ENCODE peak calls at places on chromosomes 16 and 17, in five cellular contexts. V, G, B, N and E are unnamed samples. For H3K9me3, the result is how much of the 10 kb centered on the place peaks cover.

GRCh38 chr16:26051078-26051477 is 359.3 kb downstream of the HS3ST4 start:
- DNase-seq in V (no peak), B (no peak), N (no peak), G (no peak), E (no peak)

GRCh38 chr16:47374629-47375028 is 86.2 kb downstream of the ITFG1 start:
- DNase-seq in B (no peak), V (no peak), G (no peak), N (no peak), E (no peak)

GRCh38 chr16:20884240-20884556 is 16.0 kb downstream of the DCUN1D3 start:
- DNase-seq in B (no peak), G (no peak), N (no peak), V (no peak), E (no peak)

GRCh38 chr16:58266336-58266735 is 28.5 kb downstream of the PRSS54 start:
- DNase-seq in G (no peak), V (no peak), B (no peak), N (no peak), E (no peak)

GRCh38 chr16:64453643-64454042 is 668.2 kb downstream of the CDH11 start:
- DNase-seq in V (no peak), B (no peak), G (no peak), N (no peak), E (no peak)

GRCh38 chr17:74447628-74448159 is 15.8 kb downstream of the GPRC5C start:
- DNase-seq in N (no peak), V (no peak), G (no peak), B (no peak), E (no peak)

GRCh38 chr17:78716814-78717393 is 65.2 kb downstream of the CYTH1 start:
- DNase-seq in G (no peak), B (peak), V (peak), N (no peak), E (peak)

GRCh38 chr16:28930652-28931051 is 1.1 kb upstream of the CD19 start:
- DNase-seq in V (peak), B (no peak), G (no peak), N (no peak), E (no peak)

GRCh38 chr16:1084971-1085370 is 11.1 kb downstream of the C1QTNF8 start:
- DNase-seq in N (no peak), V (no peak), G (no peak), B (no peak), E (no peak)

GRCh38 chr17:1641065-1641403 is 4.5 kb downstream of the SCARF1 start:
- DNase-seq in V (no peak), G (no peak), N (no peak), B (no peak), E (no peak)

GRCh38 chr16:19858006-19858653 is 26.5 kb downstream of the GPRC5B start:
- DNase-seq in V (no peak), G (no peak), N (no peak), B (no peak), E (no peak)

GRCh38 chr17:54348234-54348633 is 525.5 kb downstream of the KIF2B start:
- DNase-seq in B (no peak), V (no peak), N (no peak), G (no peak), E (no peak)

GRCh38 chr17:30236807-30237206 is 1.3 kb upstream of the SLC6A4 start:
- DNase-seq in G (peak), V (no peak), N (peak), B (peak), E (peak)

GRCh38 chr17:55005520-55005919 is 37.0 kb downstream of the STXBP4 start:
- DNase-seq in B (no peak), G (peak), N (no peak), V (peak), E (no peak)

GRCh38 chr16:53042235-53042645 is 10.5 kb downstream of the CHD9NB start:
- DNase-seq in B (no peak), V (no peak), G (no peak), N (no peak), E (no peak)

GRCh38 chr16:17555176-17555575 is 84.4 kb upstream of the XYLT1 start:
- DNase-seq in B (no peak), V (no peak), N (peak), G (no peak), E (no peak)

GRCh38 chr16:66485361-66485760 is 58.3 kb downstream of the BEAN1 start:
- DNase-seq in B (no peak), V (no peak), N (no peak), G (no peak), E (no peak)

GRCh38 chr16:64304376-64304775 is 817.5 kb downstream of the CDH11 start:
- DNase-seq in B (no peak), V (no peak), N (no peak), G (no peak), E (no peak)

GRCh38 chr16:9860876-9861275 is 321.4 kb downstream of the GRIN2A start:
- DNase-seq in V (no peak), G (no peak), N (no peak), B (no peak), E (no peak)

GRCh38 chr17:44077595-44077909 is 7.0 kb downstream of the G6PC3 start:
- DNase-seq in G (no peak), N (no peak), B (no peak), V (no peak), E (no peak)

GRCh38 chr17:560379-560935 is 154.2 kb downstream of the VPS53 start:
- DNase-seq in N (no peak), B (no peak), G (no peak), V (no peak), E (no peak)

GRCh38 chr16:1089439-1089821 is 6.6 kb downstream of the C1QTNF8 start:
- DNase-seq in N (no peak), G (no peak), V (no peak), B (no peak), E (peak)

DNA sequence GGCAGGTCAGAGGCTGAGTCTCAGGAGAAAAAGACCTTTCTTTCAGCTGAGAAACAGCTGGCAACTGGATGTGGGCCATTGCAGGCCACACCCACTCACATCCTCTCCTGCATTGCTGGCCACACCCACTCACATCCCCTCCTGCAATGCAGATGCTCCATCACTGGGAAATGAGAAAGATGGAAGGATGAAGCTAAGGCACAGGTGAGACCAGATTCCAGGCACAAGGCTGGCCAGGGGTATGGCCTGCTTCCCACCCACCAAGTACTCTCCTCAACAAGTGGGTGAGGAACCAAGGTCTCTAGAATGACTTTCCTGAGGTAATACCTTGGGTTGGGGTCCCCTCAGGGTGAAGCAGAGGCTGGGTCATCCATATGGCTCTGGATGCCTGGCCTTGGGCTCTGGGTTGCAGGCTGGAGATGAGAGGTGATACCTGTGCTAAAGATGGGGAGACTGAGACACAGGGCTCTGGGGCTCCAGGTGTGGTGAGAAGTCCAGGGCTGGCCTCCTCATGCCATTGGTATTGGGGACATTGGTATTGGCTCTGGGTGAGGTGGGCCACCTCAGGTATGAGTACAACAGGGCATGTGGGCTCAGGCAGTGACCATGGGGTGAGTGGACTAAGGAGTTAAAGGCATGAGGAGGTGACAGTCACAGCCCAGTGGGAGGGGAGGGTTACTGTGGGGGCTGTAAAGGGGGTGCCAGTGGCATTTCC is 1726.8 kb downstream of the TP53TG3F start:
- DNase-seq in B (no peak), G (no peak), V (no peak), N (no peak), E (no peak)
- H3K9me3 ChIP-seq in B (under half), G (under half), V (under half), N (under half), E (under half)

GRCh38 chr17:17840751-17841591 is 4.2 kb upstream of the SREBF1 start:
- DNase-seq in N (peak), B (no peak), G (no peak), V (peak), E (no peak)
- H3K4me3 ChIP-seq in N (peak), B (peak), G (no peak), V (peak), E (peak)

DNA sequence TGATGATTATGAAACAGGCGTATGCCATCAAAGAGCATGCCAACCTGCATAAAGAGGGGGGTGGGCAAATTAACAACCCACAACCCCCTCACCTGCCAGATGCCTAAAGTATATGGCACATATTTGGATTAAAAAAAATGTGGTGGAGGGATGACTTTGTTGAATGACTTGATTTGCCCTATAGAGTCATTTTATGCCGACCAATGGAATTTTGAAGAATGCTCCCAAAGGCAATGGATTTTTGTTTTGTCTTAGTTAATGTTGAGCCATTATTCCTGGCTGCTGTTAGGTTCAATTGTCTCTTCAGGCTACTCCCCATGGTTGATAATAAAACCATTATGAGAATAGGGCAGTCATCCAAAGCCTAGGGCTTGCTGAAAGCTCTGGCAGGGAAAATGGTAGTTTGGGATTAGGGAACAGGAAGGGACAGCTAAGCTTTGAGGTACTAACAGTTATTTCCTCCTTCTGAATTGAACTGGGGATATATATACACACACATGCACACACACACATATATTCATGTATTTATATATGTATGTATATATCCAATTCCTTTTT is 5.8 kb upstream of the CHCT1 start:
- DNase-seq in G (no peak), N (no peak), B (no peak), V (no peak), E (no peak)
- TF ChIP-seq CTCF in G (no peak), N (no peak), B (no peak), V (no peak), E (no peak)

DNA sequence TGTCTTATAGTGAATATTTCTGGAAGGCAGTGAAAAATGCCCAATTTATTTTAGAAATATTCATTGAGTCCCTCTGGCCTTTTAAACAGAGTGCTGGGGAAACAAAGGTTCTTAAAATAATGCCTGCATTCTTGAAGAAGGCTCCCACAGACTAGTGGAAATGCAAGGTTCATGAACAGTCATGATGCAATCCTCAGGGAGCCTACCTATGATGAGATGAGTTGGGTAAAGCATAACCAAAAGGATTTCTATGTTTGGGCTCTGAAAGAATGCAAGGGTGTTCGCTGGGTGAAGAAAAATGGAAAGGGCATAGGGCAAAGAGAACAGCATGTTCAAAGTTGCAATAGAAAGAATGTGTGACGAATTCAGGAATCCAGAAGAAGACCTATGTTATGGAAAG is 214.5 kb upstream of the MAF start:
- DNase-seq in V (no peak), N (no peak), B (no peak), G (no peak), E (no peak)
- H3K9me3 ChIP-seq in V (under half), N (under half), B (under half), G (under half), E (under half)

DNA sequence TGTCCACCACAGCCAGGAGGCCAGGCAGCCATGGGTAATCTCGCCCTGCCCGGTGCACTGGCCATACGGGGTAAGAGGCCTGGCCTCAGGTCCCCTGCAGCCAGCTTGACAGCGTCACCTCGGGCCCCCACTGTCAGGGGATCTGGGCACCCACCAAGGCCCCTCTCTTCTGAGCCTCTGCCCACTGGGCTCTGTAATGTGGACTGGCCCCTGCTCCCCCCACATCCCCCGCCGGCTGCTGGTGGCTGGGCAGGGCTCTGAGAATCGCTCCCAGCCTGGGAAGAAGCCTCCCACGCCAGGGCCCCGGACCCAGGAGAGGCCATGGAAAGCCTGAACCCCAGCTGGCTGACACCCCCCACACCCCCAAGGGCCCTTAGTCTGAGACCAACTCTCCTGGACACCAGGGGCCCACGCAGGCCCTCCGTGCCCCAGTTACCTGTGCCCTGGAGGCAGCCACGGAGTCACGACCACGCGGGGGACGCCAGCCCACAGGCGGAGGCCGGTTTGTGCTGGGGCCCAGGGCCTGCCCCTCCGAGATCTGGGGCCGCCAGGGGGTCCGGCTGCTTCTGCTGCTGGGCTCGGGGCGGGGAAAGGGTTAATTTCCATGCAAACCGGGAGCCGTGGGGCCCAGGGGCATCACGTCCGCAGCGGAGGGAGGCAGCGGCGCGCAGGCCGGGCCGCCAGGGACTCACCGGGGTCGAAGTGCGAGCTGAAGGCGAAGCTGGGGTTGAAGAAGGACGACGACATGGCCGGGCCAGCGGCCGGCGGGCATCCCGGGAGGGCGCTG is at the start of gene PVALEF:
- DNase-seq in V (no peak), B (no peak), N (no peak), G (peak), E (no peak)
- H3K4me3 ChIP-seq in V (no peak), B (peak), N (no peak), G (peak), E (peak)

GRCh38 chr17:39270923-39271322 is 45.2 kb upstream of the STAC2 start:
- DNase-seq in G (no peak), N (no peak), B (no peak), V (peak), E (no peak)
- TF ChIP-seq CTCF in G (peak), N (peak), B (no peak), V (peak), E (peak)